ENCODE peak calls at places on chromosomes 3 and 15, in ten cellular contexts. G is left lobe of liver, M is epithelial cell of prostate, R is T-helper 1 cell, C is A172, U is mesenteric fat pad, J is DMS53, X is T-helper 2 cell, T is T1000, Q is ecto neural progenitor cell. S is an unnamed sample.

GRCh38 chr3:107315136-107315535 is 62.1 kb upstream of the CCDC54 start:
- DNase-seq in G (no peak), M (no peak), R (no peak), C (no peak), U (no peak), J (no peak), X (no peak), T (no peak), Q (no peak), S (no peak)

GRCh38 chr3:140505256-140505655 is 172.6 kb upstream of the TRIM42 start:
- DNase-seq in G (no peak), M (no peak), R (no peak), C (peak), U (no peak), J (no peak), X (no peak), T (no peak), Q (no peak), S (no peak)

GRCh38 chr3:12895391-12896205 is 54.2 kb upstream of the RPL32 start:
- DNase-seq in G (no peak), M (no peak), R (no peak), C (no peak), U (no peak), J (peak), X (no peak), T (no peak), Q (no peak), S (no peak)

GRCh38 chr3:21779909-21780308 is 28.9 kb upstream of the ZNF385D start:
- DNase-seq in G (no peak), M (no peak), R (no peak), C (no peak), U (no peak), J (no peak), X (no peak), T (no peak), Q (no peak), S (no peak)

GRCh38 chr3:43290961-43291360 is 4.6 kb downstream of the SNRK start:
- DNase-seq in G (no peak), M (no peak), R (no peak), C (no peak), U (no peak), J (no peak), X (no peak), T (no peak), Q (no peak), S (no peak)

GRCh38 chr3:57227930-57228733 is 603 bp downstream of the APPL1 start:
- DNase-seq in G (peak), M (no peak), R (peak), C (peak), U (no peak), J (peak), X (no peak), T (peak), Q (peak), S (peak)

GRCh38 chr15:32113224-32113623 is 82.9 kb downstream of the CHRNA7 start:
- DNase-seq in G (no peak), M (no peak), R (no peak), C (no peak), U (no peak), J (no peak), X (no peak), T (no peak), Q (no peak), S (no peak)

GRCh38 chr3:194986208-194987043 is 284.5 kb downstream of the XXYLT1 start:
- DNase-seq in G (peak), M (peak), R (no peak), C (no peak), U (no peak), J (no peak), X (no peak), T (no peak), Q (no peak), S (no peak)

GRCh38 chr15:85733415-85733814 is 61.3 kb downstream of the KLHL25 start:
- DNase-seq in G (no peak), M (no peak), R (no peak), C (no peak), U (no peak), J (peak), X (no peak), T (no peak), Q (no peak), S (no peak)

GRCh38 chr3:34864011-34864410 is 775.3 kb upstream of the ARPP21 start:
- DNase-seq in G (no peak), M (no peak), R (no peak), C (peak), U (no peak), J (no peak), X (no peak), T (no peak), Q (no peak), S (no peak)

GRCh38 chr3:56976666-56977560 is 83.6 kb upstream of the SPATA12 start:
- DNase-seq in G (no peak), M (no peak), R (no peak), C (no peak), U (no peak), J (no peak), X (no peak), T (peak), Q (no peak), S (no peak)

GRCh38 chr15:38861108-38861507 is 296.5 kb upstream of the RASGRP1 start:
- DNase-seq in G (no peak), M (no peak), R (no peak), C (no peak), U (no peak), J (no peak), X (no peak), T (no peak), Q (no peak), S (no peak)

GRCh38 chr15:74835312-74835823 is 7.6 kb downstream of the ULK3 start:
- DNase-seq in G (peak), M (no peak), R (no peak), C (peak), U (no peak), J (peak), X (no peak), T (peak), Q (peak), S (peak)

GRCh38 chr3:46715507-46716175 is 2.0 kb downstream of the PRSS50 start:
- DNase-seq in G (peak), M (no peak), R (no peak), C (no peak), U (peak), J (no peak), X (no peak), T (no peak), Q (peak), S (no peak)